ENCODE peak calls at places on chromosomes 7 and 10, in six cellular contexts. P is IMR-90, K is RWPE2, V is heart right ventricle, H is stomach, Y is right lobe of liver. C is an unnamed sample.

GRCh38 chr7:38367301-38367700 is 93.9 kb upstream of the TARP start:
- DNase-seq in P (no peak), K (no peak), V (no peak), H (no peak), Y (no peak), C (no peak)

GRCh38 chr7:105218215-105218614 is 170.5 kb downstream of the SRPK2 start:
- DNase-seq in P (peak), K (no peak), V (no peak), H (no peak), Y (no peak), C (no peak)

GRCh38 chr10:488081-488932 is 201.2 kb downstream of the DIP2C start:
- DNase-seq in P (no peak), K (peak), V (no peak), H (peak), Y (no peak), C (no peak)

GRCh38 chr10:119651514-119652327 is 541 bp downstream of the BAG3 start:
- DNase-seq in P (no peak), K (no peak), V (peak), H (peak), Y (peak), C (no peak)

GRCh38 chr10:44297963-44298362 is 86.9 kb downstream of the CXCL12 start:
- DNase-seq in P (no peak), K (no peak), V (no peak), H (no peak), Y (no peak), C (no peak)

GRCh38 chr10:113127285-113128283 is 177.5 kb downstream of the TCF7L2 start:
- DNase-seq in P (no peak), K (no peak), V (no peak), H (no peak), Y (no peak), C (peak)

GRCh38 chr7:44324204-44325126 is 929 bp downstream of the CAMK2B start:
- DNase-seq in P (no peak), K (no peak), V (no peak), H (no peak), Y (no peak), C (no peak)

GRCh38 chr7:6443372-6443941 is 4.3 kb downstream of the DAGLB start:
- DNase-seq in P (peak), K (no peak), V (no peak), H (no peak), Y (no peak), C (peak)

GRCh38 chr10:132554991-132555647 is 17.5 kb downstream of the INPP5A start:
- DNase-seq in P (no peak), K (peak), V (peak), H (peak), Y (peak), C (no peak)

GRCh38 chr7:152859781-152860191 is 100.2 kb downstream of the ACTR3B start:
- DNase-seq in P (no peak), K (no peak), V (no peak), H (no peak), Y (no peak), C (no peak)

GRCh38 chr7:137539111-137539715 is 195.7 kb upstream of the PTN start:
- DNase-seq in P (peak), K (no peak), V (no peak), H (no peak), Y (no peak), C (peak)

GRCh38 chr7:44967571-44968446 is 11.0 kb downstream of the MYO1G start:
- DNase-seq in P (no peak), K (no peak), V (no peak), H (no peak), Y (no peak), C (peak)

GRCh38 chr7:141654551-141654950 is 47.4 kb downstream of the DENND11 start:
- DNase-seq in P (peak), K (no peak), V (no peak), H (peak), Y (peak), C (peak)

GRCh38 chr7:56097700-56098099 is 4.9 kb upstream of the PHKG1 start:
- DNase-seq in P (peak), K (no peak), V (no peak), H (peak), Y (no peak), C (peak)

GRCh38 chr10:132538031-132538789 is 623 bp downstream of the INPP5A start:
- DNase-seq in P (no peak), K (peak), V (no peak), H (peak), Y (peak), C (no peak)

GRCh38 chr7:106984034-106984433 is 60.5 kb upstream of the PRKAR2B start:
- DNase-seq in P (no peak), K (no peak), V (no peak), H (no peak), Y (no peak), C (no peak)

GRCh38 chr7:15305002-15305600 is 256.7 kb downstream of the AGMO start:
- DNase-seq in P (peak), K (no peak), V (peak), H (peak), Y (peak), C (peak)

GRCh38 chr7:129959480-129960332 is 6.9 kb upstream of the UBE2H start:
- DNase-seq in P (no peak), K (no peak), V (no peak), H (no peak), Y (no peak), C (no peak)

GRCh38 chr7:102967798-102968197 is 55.0 kb downstream of the LRRC17 start:
- DNase-seq in P (peak), K (no peak), V (no peak), H (no peak), Y (no peak), C (peak)

GRCh38 chr7:94511763-94512162 is 2.2 kb downstream of the CASD1 start:
- DNase-seq in P (peak), K (no peak), V (no peak), H (no peak), Y (no peak), C (peak)

GRCh38 chr10:12077580-12078180 is 8.9 kb downstream of the DHTKD1 start:
- DNase-seq in P (no peak), K (no peak), V (no peak), H (no peak), Y (no peak), C (no peak)

GRCh38 chr7:98935811-98936210 is 57.5 kb downstream of the TRRAP start:
- DNase-seq in P (peak), K (no peak), V (no peak), H (no peak), Y (no peak), C (peak)

GRCh38 chr7:223861-224260 is 31.5 kb downstream of the FAM20C start:
- DNase-seq in P (no peak), K (no peak), V (no peak), H (no peak), Y (no peak), C (no peak)

GRCh38 chr7:72042855-72043254 is 369.3 kb downstream of the CALN1 start:
- DNase-seq in P (no peak), K (no peak), V (no peak), H (no peak), Y (no peak), C (no peak)

GRCh38 chr10:49518982-49519578 is 19.8 kb downstream of the ERCC6 start:
- DNase-seq in P (peak), K (no peak), V (no peak), H (no peak), Y (no peak), C (peak)

DNA sequence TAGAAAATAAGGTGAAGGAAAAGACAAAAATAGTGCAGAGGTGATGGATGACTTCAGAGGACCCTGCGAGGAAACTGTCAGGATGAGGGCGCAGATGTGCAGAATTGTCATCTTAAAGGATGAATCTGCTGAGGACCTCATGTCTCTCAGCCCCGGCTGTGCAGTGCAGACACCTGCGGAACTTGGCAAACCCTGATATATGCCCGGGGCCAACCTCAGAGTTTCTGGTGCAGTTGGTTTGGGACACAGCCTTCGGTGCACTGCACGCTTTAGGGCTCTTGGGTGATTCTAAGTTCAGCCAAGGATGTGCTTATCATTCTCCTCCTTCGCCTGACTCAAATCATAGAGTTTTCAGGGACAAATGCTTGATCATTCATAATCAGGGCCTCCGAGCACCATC is 310.1 kb downstream of the TCERG1L start:
- DNase-seq in P (no peak), K (no peak), V (no peak), H (no peak), Y (no peak), C (no peak)
- H3K4me3 ChIP-seq in P (no peak), K (no peak), V (no peak), H (no peak), Y (no peak), C (no peak)

GRCh38 chr10:118148245-118148644 is 101.5 kb upstream of the RAB11FIP2 start:
- DNase-seq in P (no peak), K (no peak), V (no peak), H (no peak), Y (no peak), C (no peak)

GRCh38 chr10:118151461-118151860 is 104.7 kb upstream of the RAB11FIP2 start:
- DNase-seq in P (no peak), K (no peak), V (no peak), H (no peak), Y (no peak), C (no peak)
- H3K4me3 ChIP-seq in P (no peak), K (no peak), V (no peak), H (no peak), Y (no peak), C (no peak)

DNA sequence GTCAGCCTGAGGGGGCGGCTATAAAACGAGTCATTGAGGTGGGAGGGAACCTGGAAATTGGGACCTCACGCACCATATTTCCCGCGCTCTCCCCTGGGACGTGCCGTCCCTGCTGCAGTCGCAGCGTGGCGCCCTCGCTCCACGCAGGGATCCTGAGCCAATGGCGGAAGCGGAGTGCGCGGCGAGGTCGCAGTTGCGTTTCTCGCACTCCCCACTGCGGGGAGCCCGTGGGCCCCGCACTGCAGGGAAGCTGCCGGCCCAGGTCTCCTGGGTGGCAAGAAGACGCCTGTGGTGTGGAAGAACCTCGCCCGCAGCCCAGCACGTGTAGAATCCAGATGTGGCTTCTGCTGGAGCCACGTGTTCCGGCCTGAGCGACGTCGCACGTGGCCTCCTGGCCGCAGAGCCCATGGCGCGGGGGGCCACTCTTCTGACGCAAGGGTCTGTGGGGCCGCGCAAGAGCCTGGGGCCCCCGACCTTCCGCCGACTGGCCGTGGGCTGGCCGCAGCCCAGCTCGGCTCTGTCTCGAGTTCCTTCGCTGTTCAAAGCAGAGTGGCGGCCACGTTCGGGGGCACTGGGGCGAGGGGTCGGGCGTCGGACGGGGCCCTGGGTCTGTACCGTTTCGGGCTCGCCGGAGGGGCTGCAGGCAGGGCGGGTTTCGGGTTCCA is 26.4 kb downstream of the HIF1AN start:
- DNase-seq in P (peak), K (peak), V (peak), H (peak), Y (peak), C (peak)
- H3K4me3 ChIP-seq in P (no peak), K (no peak), V (no peak), H (no peak), Y (no peak), C (no peak)

GRCh38 chr7:22240904-22241571 is 115.9 kb downstream of the RAPGEF5 start:
- DNase-seq in P (no peak), K (no peak), V (no peak), H (no peak), Y (no peak), C (no peak)

GRCh38 chr7:22238354-22239311 is 118.3 kb downstream of the RAPGEF5 start:
- DNase-seq in P (peak), K (no peak), V (no peak), H (no peak), Y (no peak), C (peak)

DNA sequence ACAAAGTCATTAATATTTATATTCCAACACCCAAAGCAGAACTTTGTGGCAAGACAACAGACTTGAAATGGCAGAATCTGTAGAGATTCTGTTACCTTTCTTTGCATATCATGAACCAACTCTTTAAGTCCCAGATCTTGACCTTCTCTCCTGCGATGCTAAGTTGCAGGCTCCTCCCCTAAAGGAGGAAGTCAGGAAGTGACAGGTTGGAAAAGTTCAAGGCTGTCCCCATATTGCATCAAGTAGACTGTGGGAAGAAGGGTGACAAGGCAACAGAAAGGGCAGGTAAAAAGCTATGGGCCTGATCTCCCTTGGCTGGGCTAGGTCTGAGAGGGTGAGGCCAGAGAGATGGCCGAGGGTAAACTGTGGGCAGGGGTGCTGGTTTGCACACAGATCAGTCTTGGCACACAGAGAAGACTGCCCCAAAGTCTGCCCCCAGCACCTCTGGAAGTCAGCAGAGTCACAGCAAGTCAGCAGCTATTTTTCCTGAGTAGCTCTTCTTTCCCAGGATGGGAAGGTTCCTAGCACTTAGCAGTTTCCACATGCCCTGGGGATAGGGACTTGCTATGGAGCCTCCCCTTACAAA is 115.1 kb downstream of the RAPGEF5 start:
- DNase-seq in P (no peak), K (no peak), V (no peak), H (no peak), Y (no peak), C (no peak)
- H3K4me3 ChIP-seq in P (no peak), K (no peak), V (no peak), H (no peak), Y (no peak), C (no peak)

DNA sequence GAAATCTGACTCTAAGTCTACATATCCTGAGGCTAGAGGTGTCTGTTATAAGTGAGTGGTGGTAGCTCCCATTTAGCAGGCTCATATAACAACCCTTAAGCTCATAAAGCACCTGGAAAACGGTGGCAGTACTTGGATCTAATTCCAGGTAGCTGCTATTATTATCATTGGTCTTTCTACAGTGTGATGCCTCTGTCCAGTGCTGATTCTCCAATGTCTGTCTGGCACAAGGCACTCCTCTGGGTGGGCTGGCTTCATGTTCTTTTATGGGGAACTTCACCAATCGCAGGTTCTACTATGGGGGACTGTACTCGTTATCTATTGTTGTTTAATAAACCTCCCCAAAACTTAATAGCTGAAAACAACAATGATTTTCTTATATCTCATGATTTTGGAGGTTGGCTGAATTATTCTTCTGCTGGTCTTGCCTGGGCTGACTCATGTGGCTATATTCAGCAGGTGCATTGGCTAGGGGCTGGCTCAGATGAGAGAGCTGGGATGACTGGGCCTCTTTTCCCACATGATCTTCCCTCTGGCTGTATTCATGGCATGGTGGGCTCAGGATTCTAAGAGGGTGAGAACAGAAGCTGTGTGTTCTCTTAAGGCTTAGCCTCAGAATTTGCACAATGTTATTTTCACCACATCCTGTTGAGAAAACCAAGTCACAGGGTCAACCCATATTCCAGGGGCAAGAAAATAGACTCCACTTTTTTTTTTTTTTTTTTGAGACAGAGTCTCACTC is 93.0 kb upstream of the PCGF5 start:
- DNase-seq in P (no peak), K (no peak), V (no peak), H (no peak), Y (no peak), C (no peak)
- H3K4me3 ChIP-seq in P (no peak), K (no peak), V (no peak), H (no peak), Y (no peak), C (no peak)

GRCh38 chr7:158484801-158485531 is 102.7 kb downstream of the PTPRN2 start:
- DNase-seq in P (no peak), K (no peak), V (no peak), H (no peak), Y (no peak), C (no peak)
- H3K4me3 ChIP-seq in P (no peak), K (no peak), V (no peak), H (no peak), Y (no peak), C (no peak)

GRCh38 chr10:8052970-8053445 is 1.5 kb upstream of the GATA3 start:
- DNase-seq in P (no peak), K (no peak), V (no peak), H (no peak), Y (no peak), C (no peak)

GRCh38 chr10:8054498-8055407 is at the start of gene GATA3:
- DNase-seq in P (peak), K (peak), V (peak), H (peak), Y (peak), C (peak)

GRCh38 chr10:8054243-8054497 is 318 bp upstream of the GATA3 start:
- DNase-seq in P (no peak), K (no peak), V (no peak), H (no peak), Y (no peak), C (peak)

GRCh38 chr10:8052344-8052969 is 2.0 kb upstream of the GATA3 start:
- DNase-seq in P (no peak), K (no peak), V (no peak), H (no peak), Y (no peak), C (no peak)

GRCh38 chr10:8053446-8054242 is 844 bp upstream of the GATA3 start:
- DNase-seq in P (peak), K (peak), V (peak), H (peak), Y (peak), C (peak)
- H3K4me3 ChIP-seq in P (peak), K (peak), V (peak), H (peak), Y (peak), C (peak)

DNA sequence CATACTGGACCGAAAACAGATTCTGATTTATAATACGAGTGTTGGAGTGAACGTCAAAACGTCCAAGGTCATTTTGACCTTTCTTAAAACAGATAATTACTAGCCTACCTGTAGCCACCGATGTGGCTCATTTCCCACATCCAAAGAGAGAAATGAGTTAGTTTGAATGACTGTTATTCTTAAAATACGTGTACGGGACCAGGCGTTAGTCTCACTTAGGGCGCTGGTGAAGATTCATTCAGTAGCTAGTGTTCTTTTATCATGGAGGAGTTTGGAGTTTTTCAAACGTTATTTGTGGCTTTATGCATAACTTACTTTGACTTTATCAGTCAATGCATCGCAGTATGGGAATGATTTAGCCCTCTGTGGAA is 1.4 kb downstream of the BICC1 start:
- DNase-seq in P (no peak), K (no peak), V (no peak), H (no peak), Y (no peak), C (no peak)
- H3K4me3 ChIP-seq in P (peak), K (peak), V (peak), H (peak), Y (peak), C (peak)

GRCh38 chr7:17523813-17524741 is 225.6 kb downstream of the AHR start:
- DNase-seq in P (peak), K (peak), V (no peak), H (peak), Y (peak), C (peak)
- H3K4me3 ChIP-seq in P (no peak), K (no peak), V (no peak), H (no peak), Y (peak), C (no peak)

GRCh38 chr10:67017218-67017617 is 91.4 kb downstream of the LRRTM3 start:
- DNase-seq in P (no peak), K (no peak), V (no peak), H (no peak), Y (no peak), C (no peak)

GRCh38 chr10:67011480-67011879 is 85.6 kb downstream of the LRRTM3 start:
- DNase-seq in P (no peak), K (no peak), V (no peak), H (no peak), Y (no peak), C (no peak)

GRCh38 chr10:67011981-67012380 is 86.1 kb downstream of the LRRTM3 start:
- DNase-seq in P (no peak), K (no peak), V (no peak), H (no peak), Y (no peak), C (no peak)

DNA sequence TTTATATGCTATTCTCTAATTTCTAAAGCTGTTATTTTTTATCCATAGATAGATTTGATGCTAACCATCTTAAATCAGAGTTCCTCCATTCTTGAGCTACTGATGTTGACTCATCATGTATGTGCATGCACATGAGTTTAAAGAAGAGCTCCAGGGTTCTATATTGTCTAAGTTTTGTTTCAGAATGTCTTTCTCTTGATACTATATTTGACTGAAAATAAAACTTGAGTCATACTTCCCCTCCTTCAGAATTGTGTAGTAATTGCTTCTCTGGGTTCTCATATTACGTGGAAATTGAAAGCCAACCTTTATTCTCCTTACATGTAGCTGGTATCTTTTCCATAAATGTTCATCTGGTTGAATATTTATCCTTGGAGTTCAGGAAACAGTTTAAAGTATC is 89.4 kb downstream of the LRRTM3 start:
- DNase-seq in P (no peak), K (no peak), V (no peak), H (no peak), Y (no peak), C (no peak)
- H3K4me3 ChIP-seq in P (no peak), K (no peak), V (no peak), H (no peak), Y (no peak), C (no peak)

C was measured in fibroblast of the aortic adventitia.